ENCODE peak calls at places on chromosomes 13 and 19, in five cellular contexts. One of them, this sample, is unnamed.

GRCh38 chr19:7292352-7292949 is 1.8 kb downstream of the INSR start:
- DNase-seq in hepatocyte: no peak
- DNase-seq in left ventricle myocardium inferior: no peak
- DNase-seq in cardiac muscle cell: no peak
- DNase-seq in ovary: peak; percentile 52
- DNase-seq in this sample: no peak

GRCh38 chr13:96551540-96551939 is 442.7 kb downstream of the OXGR1 start:
- DNase-seq in cardiac muscle cell: no peak
- DNase-seq in ovary: no peak
- DNase-seq in hepatocyte: peak; percentile 16
- DNase-seq in left ventricle myocardium inferior: no peak
- DNase-seq in this sample: no peak

GRCh38 chr13:53198017-53198416 is 169.4 kb downstream of the OLFM4 start:
- DNase-seq in cardiac muscle cell: peak; percentile 28
- DNase-seq in left ventricle myocardium inferior: no peak
- DNase-seq in ovary: no peak
- DNase-seq in hepatocyte: no peak
- DNase-seq in this sample: no peak

GRCh38 chr13:113917096-113917495 is 53.2 kb upstream of the GAS6 start:
- DNase-seq in ovary: peak; percentile 18
- DNase-seq in hepatocyte: no peak
- DNase-seq in cardiac muscle cell: no peak
- DNase-seq in left ventricle myocardium inferior: no peak
- DNase-seq in this sample: no peak

GRCh38 chr13:113852536-113853517 is 11.0 kb downstream of the GAS6 start:
- DNase-seq in cardiac muscle cell: no peak
- DNase-seq in left ventricle myocardium inferior: no peak
- DNase-seq in ovary: peak; percentile 38
- DNase-seq in hepatocyte: no peak
- DNase-seq in this sample: no peak

GRCh38 chr19:11176466-11177193 is 20.7 kb downstream of the KANK2 start:
- DNase-seq in cardiac muscle cell: no peak
- DNase-seq in hepatocyte: no peak
- DNase-seq in ovary: no peak
- DNase-seq in left ventricle myocardium inferior: no peak
- DNase-seq in this sample: no peak

GRCh38 chr13:75285310-75285709 is 196.7 kb downstream of the TBC1D4 start:
- DNase-seq in left ventricle myocardium inferior: no peak
- DNase-seq in hepatocyte: no peak
- DNase-seq in cardiac muscle cell: no peak
- DNase-seq in ovary: no peak
- DNase-seq in this sample: no peak

GRCh38 chr19:10305139-10305806 is 4.3 kb downstream of the ZGLP1 start:
- DNase-seq in left ventricle myocardium inferior: no peak
- DNase-seq in ovary: no peak
- DNase-seq in cardiac muscle cell: no peak
- DNase-seq in hepatocyte: no peak
- DNase-seq in this sample: no peak

DNA sequence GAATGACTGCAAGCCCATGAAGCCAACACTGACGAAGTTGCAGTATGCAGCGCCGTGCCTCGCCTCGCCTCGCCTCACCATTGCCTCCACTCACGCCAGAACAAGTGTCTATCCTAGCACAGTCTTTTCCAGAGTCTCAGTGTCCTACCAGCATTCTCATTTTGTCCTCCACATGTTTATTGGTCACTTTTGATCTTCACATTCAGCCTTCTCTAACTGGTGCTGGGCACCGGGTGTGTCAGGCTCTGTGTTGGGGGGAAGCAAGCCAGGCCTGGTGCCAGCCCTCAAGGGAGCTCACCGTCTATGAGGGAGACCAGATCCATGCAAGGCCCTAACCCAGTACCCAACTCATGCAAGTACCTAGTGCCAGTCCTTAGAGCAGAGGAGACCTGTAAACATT is 69.7 kb upstream of the GPR183 start:
- DNase-seq in hepatocyte: no peak
- DNase-seq in ovary: no peak
- DNase-seq in cardiac muscle cell: no peak
- DNase-seq in left ventricle myocardium inferior: no peak
- DNase-seq in this sample: no peak
- TF ChIP-seq CTCF in hepatocyte: no peak
- TF ChIP-seq CTCF in ovary: no peak
- TF ChIP-seq CTCF in cardiac muscle cell: no peak
- TF ChIP-seq CTCF in left ventricle myocardium inferior: no peak
- TF ChIP-seq CTCF in this sample: no peak

DNA sequence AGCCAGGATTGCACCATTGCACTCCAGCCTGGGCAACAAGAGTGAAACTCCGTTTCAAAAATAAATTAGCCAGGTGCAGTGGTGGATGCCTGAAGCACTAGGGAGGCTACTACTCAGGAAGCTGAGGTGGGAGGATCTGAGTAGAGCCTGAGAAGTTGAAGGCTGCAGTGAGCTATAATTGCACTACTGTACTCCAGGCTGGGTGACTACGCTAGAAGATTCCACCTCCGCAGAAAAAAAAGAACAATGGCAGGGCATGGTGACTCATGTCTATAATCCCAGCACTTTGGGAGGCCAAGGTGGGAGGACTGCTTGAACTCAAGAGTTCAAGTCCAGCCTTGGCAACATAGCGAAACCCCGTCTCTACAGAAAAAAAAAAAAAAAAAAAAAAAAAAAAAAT is 20.5 kb downstream of the HAUS8 start:
- DNase-seq in left ventricle myocardium inferior: no peak
- DNase-seq in hepatocyte: no peak
- DNase-seq in ovary: no peak
- DNase-seq in cardiac muscle cell: no peak
- DNase-seq in this sample: no peak
- H3K36me3 ChIP-seq in left ventricle myocardium inferior: peaks cover 65% of the 10 kb centered on the region
- H3K36me3 ChIP-seq in hepatocyte: no peaks in the 10 kb centered on the region
- H3K36me3 ChIP-seq in ovary: no peaks in the 10 kb centered on the region
- H3K36me3 ChIP-seq in cardiac muscle cell: peaks cover 9% of the 10 kb centered on the region
- H3K36me3 ChIP-seq in this sample: no peaks in the 10 kb centered on the region

GRCh38 chr19:40716655-40717324 is at the start of the genes COQ8B and ITPKC:
- DNase-seq in ovary: peak; percentile 100
- DNase-seq in hepatocyte: peak; percentile 100
- DNase-seq in cardiac muscle cell: peak; percentile 100
- DNase-seq in left ventricle myocardium inferior: peak; percentile 100
- DNase-seq in this sample: peak; percentile 100

GRCh38 chr19:40717880-40718773 is 1.2 kb downstream of the ITPKC start:
- DNase-seq in left ventricle myocardium inferior: no peak
- DNase-seq in cardiac muscle cell: peak; percentile 6
- DNase-seq in hepatocyte: peak; percentile 49
- DNase-seq in ovary: peak; percentile 65
- DNase-seq in this sample: peak; percentile 55

GRCh38 chr19:40716031-40716654 is 543 bp downstream of the COQ8B start:
- DNase-seq in ovary: peak; percentile 64
- DNase-seq in cardiac muscle cell: no peak
- DNase-seq in hepatocyte: no peak
- DNase-seq in left ventricle myocardium inferior: no peak
- DNase-seq in this sample: no peak

GRCh38 chr19:40718774-40719391 is 2.0 kb downstream of the ITPKC start:
- DNase-seq in cardiac muscle cell: peak; percentile 61
- DNase-seq in hepatocyte: peak; percentile 89
- DNase-seq in ovary: peak; percentile 76
- DNase-seq in left ventricle myocardium inferior: peak; percentile 52
- DNase-seq in this sample: peak; percentile 97

DNA sequence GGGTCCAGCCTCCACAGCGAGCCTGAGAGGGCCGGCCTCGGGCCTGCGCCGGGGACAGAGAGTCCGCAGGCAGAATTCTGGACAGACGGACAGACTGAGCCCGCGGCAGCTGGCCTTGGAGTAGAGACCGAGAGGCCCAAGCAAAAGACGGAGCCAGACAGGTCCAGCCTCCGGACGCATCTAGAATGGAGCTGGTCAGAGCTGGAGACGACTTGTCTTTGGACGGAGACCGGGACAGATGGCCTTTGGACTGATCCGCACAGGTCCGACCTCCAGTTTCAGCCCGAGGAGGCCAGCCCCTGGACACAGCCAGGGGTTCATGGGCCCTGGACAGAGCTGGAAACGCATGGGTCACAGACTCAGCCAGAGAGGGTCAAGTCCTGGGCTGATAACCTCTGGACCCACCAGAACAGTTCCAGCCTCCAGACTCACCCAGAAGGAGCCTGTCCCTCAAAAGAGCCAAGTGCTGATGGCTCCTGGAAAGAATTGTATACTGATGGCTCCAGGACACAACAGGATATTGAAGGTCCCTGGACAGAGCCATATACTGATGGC is 490 bp downstream of the ITPKC start:
- DNase-seq in cardiac muscle cell: no peak
- DNase-seq in ovary: no peak
- DNase-seq in hepatocyte: no peak
- DNase-seq in left ventricle myocardium inferior: no peak
- DNase-seq in this sample: no peak
- H3K4me1 ChIP-seq in cardiac muscle cell: peaks cover 14% of the 10 kb centered on the region
- H3K4me1 ChIP-seq in ovary: peaks cover 12% of the 10 kb centered on the region
- H3K4me1 ChIP-seq in hepatocyte: peaks cover 27% of the 10 kb centered on the region
- H3K4me1 ChIP-seq in left ventricle myocardium inferior: peaks cover 84% of the 10 kb centered on the region
- H3K4me1 ChIP-seq in this sample: peaks cover 6% of the 10 kb centered on the region

GRCh38 chr19:51341066-51341465 is 873 bp downstream of the VSIG10L start:
- DNase-seq in left ventricle myocardium inferior: no peak
- DNase-seq in cardiac muscle cell: no peak
- DNase-seq in hepatocyte: no peak
- DNase-seq in ovary: peak; percentile 46
- DNase-seq in this sample: no peak

GRCh38 chr19:51339313-51339686 is 2.6 kb downstream of the VSIG10L start:
- DNase-seq in cardiac muscle cell: no peak
- DNase-seq in left ventricle myocardium inferior: no peak
- DNase-seq in ovary: no peak
- DNase-seq in hepatocyte: peak; percentile 66
- DNase-seq in this sample: no peak

GRCh38 chr19:51337861-51338562 is 3.9 kb downstream of the VSIG10L start:
- DNase-seq in cardiac muscle cell: no peak
- DNase-seq in hepatocyte: no peak
- DNase-seq in left ventricle myocardium inferior: no peak
- DNase-seq in ovary: no peak
- DNase-seq in this sample: no peak

GRCh38 chr19:51338563-51339312 is 3.2 kb downstream of the VSIG10L start:
- DNase-seq in hepatocyte: peak; percentile 94
- DNase-seq in left ventricle myocardium inferior: peak; percentile 78
- DNase-seq in ovary: peak; percentile 92
- DNase-seq in cardiac muscle cell: peak; percentile 91
- DNase-seq in this sample: peak; percentile 89

GRCh38 chr19:51339687-51340656 is 2.0 kb downstream of the VSIG10L start:
- DNase-seq in cardiac muscle cell: peak; percentile 98
- DNase-seq in hepatocyte: peak; percentile 99
- DNase-seq in ovary: peak; percentile 99
- DNase-seq in left ventricle myocardium inferior: peak; percentile 98
- DNase-seq in this sample: peak; percentile 100
- TF ChIP-seq CTCF in cardiac muscle cell: no peak
- TF ChIP-seq CTCF in hepatocyte: no peak
- TF ChIP-seq CTCF in ovary: peak; percentile 88
- TF ChIP-seq CTCF in left ventricle myocardium inferior: peak; percentile 48
- TF ChIP-seq CTCF in this sample: peak; percentile 33

GRCh38 chr13:110426745-110427144 is 119.7 kb downstream of the COL4A2 start:
- DNase-seq in hepatocyte: no peak
- DNase-seq in cardiac muscle cell: no peak
- DNase-seq in left ventricle myocardium inferior: no peak
- DNase-seq in ovary: no peak
- DNase-seq in this sample: no peak
- H3K36me3 ChIP-seq in hepatocyte: no peaks in the 10 kb centered on the region
- H3K36me3 ChIP-seq in cardiac muscle cell: peaks cover 10% of the 10 kb centered on the region
- H3K36me3 ChIP-seq in left ventricle myocardium inferior: peaks cover 65% of the 10 kb centered on the region
- H3K36me3 ChIP-seq in ovary: no peaks in the 10 kb centered on the region
- H3K36me3 ChIP-seq in this sample: no peaks in the 10 kb centered on the region

This sample was measured in Caco-2.